ENCODE peak calls at places on chromosomes 12 and 14, in seven cellular contexts. One of them, this sample, is unnamed. For H3K27me3, the result is how much of the 10 kb centered on the place peaks cover.

GRCh38 chr12:57182918-57183575 is 33.5 kb upstream of the NXPH4 start:
- DNase-seq in ascending aorta: peak
- DNase-seq in neural progenitor cell: peak
- DNase-seq in pancreas: peak
- DNase-seq in keratinocyte: peak
- DNase-seq in PC-9: peak
- DNase-seq in GM06990: peak
- DNase-seq in this sample: no peak

GRCh38 chr14:19878029-19878642 is 3.2 kb downstream of the OR4K2 start:
- DNase-seq in ascending aorta: no peak
- DNase-seq in neural progenitor cell: no peak
- DNase-seq in pancreas: no peak
- DNase-seq in keratinocyte: no peak
- DNase-seq in PC-9: no peak
- DNase-seq in GM06990: no peak
- DNase-seq in this sample: no peak

GRCh38 chr14:61322799-61323290 is 1.5 kb downstream of the PRKCH start:
- DNase-seq in ascending aorta: no peak
- DNase-seq in neural progenitor cell: no peak
- DNase-seq in pancreas: no peak
- DNase-seq in keratinocyte: peak
- DNase-seq in PC-9: peak
- DNase-seq in GM06990: no peak
- DNase-seq in this sample: peak

GRCh38 chr12:26767865-26768264 is 65.1 kb downstream of the ITPR2 start:
- DNase-seq in ascending aorta: no peak
- DNase-seq in neural progenitor cell: no peak
- DNase-seq in pancreas: no peak
- DNase-seq in keratinocyte: no peak
- DNase-seq in PC-9: no peak
- DNase-seq in GM06990: no peak
- DNase-seq in this sample: no peak

GRCh38 chr12:96886998-96887677 is 19.9 kb upstream of the NEDD1 start:
- DNase-seq in ascending aorta: no peak
- DNase-seq in neural progenitor cell: no peak
- DNase-seq in pancreas: peak
- DNase-seq in keratinocyte: no peak
- DNase-seq in PC-9: no peak
- DNase-seq in GM06990: no peak
- DNase-seq in this sample: no peak

GRCh38 chr12:22333751-22334695 is 484 bp downstream of the ST8SIA1 start:
- DNase-seq in ascending aorta: peak
- DNase-seq in neural progenitor cell: peak
- DNase-seq in pancreas: no peak
- DNase-seq in keratinocyte: no peak
- DNase-seq in PC-9: no peak
- DNase-seq in GM06990: no peak
- DNase-seq in this sample: no peak

GRCh38 chr14:77306406-77307098 is 14.1 kb downstream of the POMT2 start:
- DNase-seq in ascending aorta: no peak
- DNase-seq in neural progenitor cell: peak
- DNase-seq in pancreas: no peak
- DNase-seq in keratinocyte: no peak
- DNase-seq in PC-9: no peak
- DNase-seq in GM06990: no peak
- DNase-seq in this sample: no peak

GRCh38 chr12:96294831-96295230 is 100.7 kb downstream of the ELK3 start:
- DNase-seq in ascending aorta: no peak
- DNase-seq in neural progenitor cell: no peak
- DNase-seq in pancreas: no peak
- DNase-seq in keratinocyte: no peak
- DNase-seq in PC-9: no peak
- DNase-seq in GM06990: no peak
- DNase-seq in this sample: no peak

GRCh38 chr14:97894552-97894951 is 1097.4 kb downstream of the VRK1 start:
- DNase-seq in ascending aorta: no peak
- DNase-seq in neural progenitor cell: no peak
- DNase-seq in pancreas: no peak
- DNase-seq in keratinocyte: no peak
- DNase-seq in PC-9: no peak
- DNase-seq in GM06990: no peak
- DNase-seq in this sample: no peak

GRCh38 chr12:10331642-10332239 is 24.1 kb downstream of the KLRD1 start:
- DNase-seq in ascending aorta: no peak
- DNase-seq in neural progenitor cell: peak
- DNase-seq in pancreas: no peak
- DNase-seq in keratinocyte: no peak
- DNase-seq in PC-9: no peak
- DNase-seq in GM06990: no peak
- DNase-seq in this sample: no peak

GRCh38 chr12:80196419-80196818 is 97.1 kb downstream of the OTOGL start:
- DNase-seq in ascending aorta: no peak
- DNase-seq in neural progenitor cell: no peak
- DNase-seq in pancreas: no peak
- DNase-seq in keratinocyte: no peak
- DNase-seq in PC-9: no peak
- DNase-seq in GM06990: no peak
- DNase-seq in this sample: no peak

GRCh38 chr12:132582058-132582420 is 28.3 kb downstream of the LRCOL1 start:
- DNase-seq in ascending aorta: no peak
- DNase-seq in neural progenitor cell: peak
- DNase-seq in pancreas: no peak
- DNase-seq in keratinocyte: no peak
- DNase-seq in PC-9: no peak
- DNase-seq in GM06990: no peak
- DNase-seq in this sample: no peak

GRCh38 chr14:106377432-106377831 is 851.0 kb downstream of the TMEM121 start:
- DNase-seq in ascending aorta: no peak
- DNase-seq in neural progenitor cell: no peak
- DNase-seq in pancreas: no peak
- DNase-seq in keratinocyte: no peak
- DNase-seq in PC-9: no peak
- DNase-seq in GM06990: no peak
- DNase-seq in this sample: no peak

GRCh38 chr14:104136472-104137296 is 1.7 kb upstream of the KIF26A start:
- DNase-seq in ascending aorta: peak
- DNase-seq in neural progenitor cell: peak
- DNase-seq in pancreas: peak
- DNase-seq in keratinocyte: no peak
- DNase-seq in PC-9: no peak
- DNase-seq in GM06990: no peak
- DNase-seq in this sample: peak

GRCh38 chr14:104138891-104139459 is 588 bp downstream of the KIF26A start:
- DNase-seq in ascending aorta: no peak
- DNase-seq in neural progenitor cell: peak
- DNase-seq in pancreas: no peak
- DNase-seq in keratinocyte: no peak
- DNase-seq in PC-9: no peak
- DNase-seq in GM06990: no peak
- DNase-seq in this sample: peak

GRCh38 chr14:104137297-104138097 is 890 bp upstream of the KIF26A start:
- DNase-seq in ascending aorta: peak
- DNase-seq in neural progenitor cell: peak
- DNase-seq in pancreas: peak
- DNase-seq in keratinocyte: no peak
- DNase-seq in PC-9: no peak
- DNase-seq in GM06990: peak
- DNase-seq in this sample: peak

GRCh38 chr14:104139460-104140212 is 1.2 kb downstream of the KIF26A start:
- DNase-seq in ascending aorta: peak
- DNase-seq in neural progenitor cell: peak
- DNase-seq in pancreas: no peak
- DNase-seq in keratinocyte: no peak
- DNase-seq in PC-9: no peak
- DNase-seq in GM06990: no peak
- DNase-seq in this sample: peak

GRCh38 chr14:104138098-104138890 is at the start of gene KIF26A:
- DNase-seq in ascending aorta: peak
- DNase-seq in neural progenitor cell: peak
- DNase-seq in pancreas: peak
- DNase-seq in keratinocyte: no peak
- DNase-seq in PC-9: no peak
- DNase-seq in GM06990: no peak
- DNase-seq in this sample: peak
- H3K27me3 ChIP-seq in ascending aorta: under half
- H3K27me3 ChIP-seq in neural progenitor cell: under half
- H3K27me3 ChIP-seq in pancreas: under half
- H3K27me3 ChIP-seq in keratinocyte: half or more
- H3K27me3 ChIP-seq in PC-9: under half
- H3K27me3 ChIP-seq in GM06990: under half
- H3K27me3 ChIP-seq in this sample: half or more

DNA sequence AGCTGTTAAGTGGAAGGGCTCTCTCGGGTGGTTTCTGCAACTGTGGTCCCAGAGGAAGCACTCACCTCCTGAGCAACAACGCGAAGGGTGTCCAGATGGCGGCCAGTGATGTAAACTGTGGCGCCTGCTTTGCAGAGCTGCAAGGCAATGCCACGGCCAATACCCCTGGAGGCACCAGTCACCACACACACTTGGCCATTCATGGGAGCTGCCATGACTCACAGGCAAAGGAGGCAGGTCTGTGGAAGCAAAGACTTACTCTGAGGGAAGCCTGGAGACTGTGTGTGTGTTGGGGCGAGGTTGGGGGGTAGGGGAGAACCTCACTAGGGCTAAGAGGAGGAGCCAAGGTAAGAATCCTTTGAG is 707 bp downstream of the DHRS1 start:
- DNase-seq in ascending aorta: no peak
- DNase-seq in neural progenitor cell: no peak
- DNase-seq in pancreas: no peak
- DNase-seq in keratinocyte: peak
- DNase-seq in PC-9: peak
- DNase-seq in GM06990: no peak
- DNase-seq in this sample: peak
- H3K4me3 ChIP-seq in ascending aorta: peak
- H3K4me3 ChIP-seq in neural progenitor cell: peak
- H3K4me3 ChIP-seq in pancreas: peak
- H3K4me3 ChIP-seq in keratinocyte: peak
- H3K4me3 ChIP-seq in PC-9: peak
- H3K4me3 ChIP-seq in GM06990: peak
- H3K4me3 ChIP-seq in this sample: peak

GRCh38 chr14:36271222-36271621 is 49.2 kb downstream of the MBIP start:
- DNase-seq in ascending aorta: no peak
- DNase-seq in neural progenitor cell: no peak
- DNase-seq in pancreas: no peak
- DNase-seq in keratinocyte: no peak
- DNase-seq in PC-9: no peak
- DNase-seq in GM06990: no peak
- DNase-seq in this sample: no peak

GRCh38 chr14:36275741-36276140 is 44.7 kb downstream of the MBIP start:
- DNase-seq in ascending aorta: no peak
- DNase-seq in neural progenitor cell: peak
- DNase-seq in pancreas: no peak
- DNase-seq in keratinocyte: no peak
- DNase-seq in PC-9: no peak
- DNase-seq in GM06990: no peak
- DNase-seq in this sample: no peak

GRCh38 chr14:36268957-36269734 is 51.3 kb downstream of the MBIP start:
- DNase-seq in ascending aorta: no peak
- DNase-seq in neural progenitor cell: peak
- DNase-seq in pancreas: no peak
- DNase-seq in keratinocyte: no peak
- DNase-seq in PC-9: no peak
- DNase-seq in GM06990: no peak
- DNase-seq in this sample: no peak

GRCh38 chr14:36270191-36270590 is 50.2 kb downstream of the MBIP start:
- DNase-seq in ascending aorta: no peak
- DNase-seq in neural progenitor cell: no peak
- DNase-seq in pancreas: no peak
- DNase-seq in keratinocyte: no peak
- DNase-seq in PC-9: no peak
- DNase-seq in GM06990: no peak
- DNase-seq in this sample: no peak

GRCh38 chr14:36271939-36272907 is 48.2 kb downstream of the MBIP start:
- DNase-seq in ascending aorta: no peak
- DNase-seq in neural progenitor cell: no peak
- DNase-seq in pancreas: no peak
- DNase-seq in keratinocyte: no peak
- DNase-seq in PC-9: no peak
- DNase-seq in GM06990: peak
- DNase-seq in this sample: no peak
- H3K27me3 ChIP-seq in ascending aorta: under half
- H3K27me3 ChIP-seq in neural progenitor cell: under half
- H3K27me3 ChIP-seq in pancreas: under half
- H3K27me3 ChIP-seq in keratinocyte: under half
- H3K27me3 ChIP-seq in PC-9: under half
- H3K27me3 ChIP-seq in GM06990: under half
- H3K27me3 ChIP-seq in this sample: half or more

DNA sequence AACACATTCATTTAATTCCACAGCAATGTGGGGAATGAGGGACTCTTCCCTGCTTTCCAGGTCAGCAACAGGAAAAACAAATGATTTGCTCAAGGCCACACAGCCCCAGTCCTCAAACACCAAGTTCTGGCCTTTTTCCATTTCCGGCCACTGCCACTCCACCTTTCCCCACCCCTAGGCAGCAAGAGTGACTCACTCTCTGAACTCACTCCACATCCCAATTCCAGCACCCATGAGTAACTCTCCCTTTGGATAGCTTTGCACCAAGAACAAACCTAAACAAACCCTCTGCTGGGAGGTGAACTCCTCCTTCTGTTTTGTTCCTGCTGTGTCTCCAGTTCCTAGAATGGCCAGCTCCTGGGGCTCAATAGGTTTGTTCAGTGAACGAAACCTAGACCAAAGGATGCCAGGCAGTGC is 30.4 kb upstream of the PLEKHG6 start:
- DNase-seq in ascending aorta: peak
- DNase-seq in neural progenitor cell: no peak
- DNase-seq in pancreas: peak
- DNase-seq in keratinocyte: peak
- DNase-seq in PC-9: peak
- DNase-seq in GM06990: no peak
- DNase-seq in this sample: peak
- H3K4me3 ChIP-seq in ascending aorta: no peak
- H3K4me3 ChIP-seq in neural progenitor cell: no peak
- H3K4me3 ChIP-seq in pancreas: no peak
- H3K4me3 ChIP-seq in keratinocyte: no peak
- H3K4me3 ChIP-seq in PC-9: no peak
- H3K4me3 ChIP-seq in GM06990: no peak
- H3K4me3 ChIP-seq in this sample: no peak

DNA sequence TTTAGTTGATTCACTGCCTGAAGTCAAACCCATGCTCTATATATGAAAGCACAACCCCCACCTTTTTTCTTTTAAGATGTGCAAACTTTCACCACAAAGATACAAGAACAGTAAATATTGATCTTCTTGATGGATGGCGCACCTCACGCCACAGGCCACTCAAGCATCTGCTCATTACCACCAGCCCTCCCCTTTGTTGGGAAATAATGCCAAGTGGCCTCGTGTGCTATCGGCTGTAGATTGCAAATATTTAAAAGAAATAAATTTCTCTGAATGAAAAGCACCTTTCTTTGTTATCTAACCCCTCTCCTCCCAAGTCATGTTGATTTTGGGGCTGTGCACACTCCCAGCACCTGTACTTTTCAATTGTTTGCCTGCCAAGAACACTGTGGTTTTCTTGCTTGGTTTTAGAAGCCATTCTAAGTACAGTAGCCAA is 122.7 kb downstream of the C12orf42 start:
- DNase-seq in ascending aorta: no peak
- DNase-seq in neural progenitor cell: no peak
- DNase-seq in pancreas: no peak
- DNase-seq in keratinocyte: no peak
- DNase-seq in PC-9: no peak
- DNase-seq in GM06990: no peak
- DNase-seq in this sample: no peak
- H3K27me3 ChIP-seq in ascending aorta: under half
- H3K27me3 ChIP-seq in neural progenitor cell: under half
- H3K27me3 ChIP-seq in pancreas: under half
- H3K27me3 ChIP-seq in keratinocyte: under half
- H3K27me3 ChIP-seq in PC-9: under half
- H3K27me3 ChIP-seq in GM06990: under half
- H3K27me3 ChIP-seq in this sample: under half